ENCODE peak calls at places on chromosomes 3 and 15, in six cellular contexts. X, L, F, R, O and A are unnamed samples.

GRCh38 chr3:15982667-15983145 is 184.9 kb upstream of the ANKRD28 start:
- DNase-seq in X (peak), L (peak), F (no peak), R (no peak), O (no peak), A (no peak)

GRCh38 chr3:9955611-9956352 is 3.6 kb upstream of the PRRT3 start:
- DNase-seq in X (no peak), L (no peak), F (no peak), R (no peak), O (no peak), A (no peak)

GRCh38 chr3:156317457-156317856 is 197.1 kb downstream of the KCNAB1 start:
- DNase-seq in X (no peak), L (no peak), F (no peak), R (no peak), O (no peak), A (no peak)

GRCh38 chr3:116153174-116153573 is 292.1 kb downstream of the LSAMP start:
- DNase-seq in X (no peak), L (no peak), F (no peak), R (no peak), O (no peak), A (no peak)

GRCh38 chr15:84572231-84572630 is 28.6 kb upstream of the ZSCAN2 start:
- DNase-seq in X (no peak), L (no peak), F (no peak), R (no peak), O (no peak), A (no peak)

GRCh38 chr3:28989646-28990089 is 291.2 kb upstream of the RBMS3 start:
- DNase-seq in X (no peak), L (no peak), F (no peak), R (no peak), O (no peak), A (no peak)

GRCh38 chr3:46668116-46668515 is 25.4 kb downstream of the ALS2CL start:
- DNase-seq in X (no peak), L (no peak), F (no peak), R (no peak), O (peak), A (peak)

GRCh38 chr3:190701096-190701532 is 161.4 kb downstream of the GMNC start:
- DNase-seq in X (no peak), L (peak), F (peak), R (peak), O (no peak), A (no peak)

GRCh38 chr15:88385078-88385700 is 82.0 kb downstream of the MRPL46 start:
- DNase-seq in X (no peak), L (no peak), F (no peak), R (no peak), O (no peak), A (no peak)

GRCh38 chr3:153624310-153625030 is 462.4 kb downstream of the RAP2B start:
- DNase-seq in X (no peak), L (no peak), F (no peak), R (no peak), O (no peak), A (no peak)

GRCh38 chr3:44066806-44067205 is 174.9 kb upstream of the TOPAZ1 start:
- DNase-seq in X (no peak), L (no peak), F (no peak), R (no peak), O (no peak), A (no peak)

GRCh38 chr3:62164196-62164595 is 209.2 kb downstream of the FEZF2 start:
- DNase-seq in X (no peak), L (no peak), F (no peak), R (no peak), O (no peak), A (no peak)

GRCh38 chr3:9627901-9628633 is 21.2 kb upstream of the MTMR14 start:
- DNase-seq in X (no peak), L (no peak), F (no peak), R (no peak), O (no peak), A (no peak)

GRCh38 chr3:40407007-40407406 is 20.0 kb downstream of the ENTPD3 start:
- DNase-seq in X (no peak), L (no peak), F (no peak), R (no peak), O (no peak), A (no peak)

GRCh38 chr3:54476876-54477275 is 354.5 kb downstream of the CACNA2D3 start:
- DNase-seq in X (no peak), L (no peak), F (no peak), R (no peak), O (no peak), A (no peak)

GRCh38 chr3:129402210-129402609 is 26.2 kb downstream of the EFCAB12 start:
- DNase-seq in X (no peak), L (no peak), F (no peak), R (no peak), O (no peak), A (no peak)

GRCh38 chr3:129320261-129320660 is 41.6 kb downstream of the HMCES start:
- DNase-seq in X (no peak), L (no peak), F (no peak), R (no peak), O (no peak), A (no peak)

GRCh38 chr15:41992151-41992802 is 19.9 kb upstream of the EHD4 start:
- DNase-seq in X (no peak), L (no peak), F (no peak), R (no peak), O (no peak), A (no peak)

GRCh38 chr3:186483611-186484340 is 60.4 kb downstream of the CRYGS start:
- DNase-seq in X (no peak), L (no peak), F (peak), R (no peak), O (no peak), A (no peak)

GRCh38 chr3:78645628-78646310 is 1122.0 kb downstream of the ROBO1 start:
- DNase-seq in X (no peak), L (no peak), F (peak), R (peak), O (no peak), A (no peak)

GRCh38 chr3:1469248-1469647 is 376.4 kb downstream of the CNTN6 start:
- DNase-seq in X (no peak), L (no peak), F (no peak), R (no peak), O (no peak), A (no peak)

GRCh38 chr3:189457201-189457607 is 174.0 kb upstream of the TP63 start:
- DNase-seq in X (no peak), L (no peak), F (no peak), R (no peak), O (no peak), A (no peak)

GRCh38 chr3:155989536-155989935 is 119.1 kb downstream of the GMPS start:
- DNase-seq in X (no peak), L (no peak), F (no peak), R (no peak), O (no peak), A (no peak)

GRCh38 chr3:58487140-58487886 is 4.6 kb upstream of the KCTD6 start:
- DNase-seq in X (peak), L (no peak), F (no peak), R (no peak), O (no peak), A (no peak)

GRCh38 chr3:31314261-31314660 is 218.5 kb upstream of the STT3B start:
- DNase-seq in X (no peak), L (no peak), F (no peak), R (no peak), O (no peak), A (no peak)

GRCh38 chr15:49467782-49468181 is 44.7 kb downstream of the FGF7 start:
- DNase-seq in X (no peak), L (no peak), F (no peak), R (no peak), O (no peak), A (no peak)

GRCh38 chr3:36957862-36958686 is 13.2 kb upstream of the TRANK1 start:
- DNase-seq in X (no peak), L (no peak), F (no peak), R (no peak), O (no peak), A (no peak)

GRCh38 chr15:44414001-44414400 is 13.4 kb upstream of the CTDSPL2 start:
- DNase-seq in X (no peak), L (no peak), F (no peak), R (no peak), O (no peak), A (no peak)

GRCh38 chr3:142586803-142587406 is 8.4 kb upstream of the ATR start:
- DNase-seq in X (no peak), L (no peak), F (peak), R (peak), O (no peak), A (no peak)

GRCh38 chr3:105274536-105274935 is 92.2 kb upstream of the ALCAM start:
- DNase-seq in X (no peak), L (no peak), F (no peak), R (no peak), O (no peak), A (no peak)

GRCh38 chr3:27632431-27633223 is 89.5 kb downstream of the EOMES start:
- DNase-seq in X (peak), L (no peak), F (no peak), R (peak), O (no peak), A (peak)

GRCh38 chr15:31104048-31104447 is 2.5 kb upstream of the TRPM1 start:
- DNase-seq in X (no peak), L (no peak), F (no peak), R (no peak), O (no peak), A (no peak)
- TF ChIP-seq CTCF in X (no peak), L (no peak), F (no peak), R (no peak), O (no peak), A (no peak)

GRCh38 chr3:34534013-34534412 is 735.6 kb downstream of the PDCD6IP start:
- DNase-seq in X (no peak), L (no peak), F (no peak), R (no peak), O (no peak), A (no peak)
- TF ChIP-seq CTCF in X (no peak), L (no peak), F (no peak), R (no peak), O (no peak), A (no peak)

GRCh38 chr3:135792174-135792573 is 173.4 kb upstream of the PPP2R3A start:
- DNase-seq in X (no peak), L (no peak), F (no peak), R (peak), O (no peak), A (no peak)
- TF ChIP-seq CTCF in X (no peak), L (no peak), F (no peak), R (peak), O (no peak), A (no peak)

GRCh38 chr3:138856799-138857198 is 22.1 kb upstream of the PIK3CB start:
- DNase-seq in X (no peak), L (no peak), F (no peak), R (no peak), O (no peak), A (no peak)
- TF ChIP-seq CTCF in X (no peak), L (no peak), F (no peak), R (no peak), O (no peak), A (no peak)

GRCh38 chr3:149368201-149368849 is 9.1 kb downstream of the TM4SF1 start:
- DNase-seq in X (no peak), L (no peak), F (no peak), R (no peak), O (no peak), A (no peak)
- TF ChIP-seq CTCF in X (no peak), L (no peak), F (no peak), R (no peak), O (no peak), A (no peak)

DNA sequence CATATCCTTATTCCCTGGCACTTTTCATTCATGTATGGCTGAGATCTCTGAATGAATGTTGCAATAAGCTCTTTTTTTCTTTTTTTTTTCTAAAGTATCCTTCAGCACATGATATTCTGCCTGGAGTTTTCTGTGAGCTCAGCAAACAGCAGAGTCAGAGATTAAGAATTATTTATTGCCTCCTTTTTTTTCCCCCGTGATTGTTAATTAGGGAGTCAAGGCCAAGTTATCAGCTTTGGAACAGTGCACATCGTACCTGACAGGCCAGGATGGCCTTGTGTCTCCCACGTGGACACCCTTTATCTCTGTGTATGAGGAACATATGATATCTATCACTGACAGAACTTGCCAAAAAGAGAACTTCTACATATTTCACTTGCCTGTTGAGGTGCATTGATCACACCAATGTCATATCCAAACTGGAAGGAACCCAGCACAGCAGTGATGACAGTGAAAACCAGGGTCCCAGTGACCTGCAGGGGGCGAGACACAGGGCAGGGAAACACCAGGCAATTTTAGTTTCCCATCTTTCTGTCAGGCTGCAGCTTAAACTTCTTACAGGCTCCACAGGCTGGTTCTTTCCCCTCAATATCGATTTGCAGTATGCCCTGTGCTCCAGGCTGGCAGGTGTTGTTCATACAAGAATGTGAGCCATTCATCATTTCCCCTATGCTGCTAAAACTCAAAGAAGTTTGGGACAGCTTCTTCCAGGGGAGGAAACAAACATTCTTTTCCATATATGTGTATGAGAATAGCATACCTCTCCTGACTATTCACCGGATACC is 8.2 kb downstream of the SLC2A2 start:
- DNase-seq in X (no peak), L (no peak), F (peak), R (peak), O (no peak), A (no peak)
- TF ChIP-seq CTCF in X (no peak), L (no peak), F (peak), R (peak), O (peak), A (no peak)

DNA sequence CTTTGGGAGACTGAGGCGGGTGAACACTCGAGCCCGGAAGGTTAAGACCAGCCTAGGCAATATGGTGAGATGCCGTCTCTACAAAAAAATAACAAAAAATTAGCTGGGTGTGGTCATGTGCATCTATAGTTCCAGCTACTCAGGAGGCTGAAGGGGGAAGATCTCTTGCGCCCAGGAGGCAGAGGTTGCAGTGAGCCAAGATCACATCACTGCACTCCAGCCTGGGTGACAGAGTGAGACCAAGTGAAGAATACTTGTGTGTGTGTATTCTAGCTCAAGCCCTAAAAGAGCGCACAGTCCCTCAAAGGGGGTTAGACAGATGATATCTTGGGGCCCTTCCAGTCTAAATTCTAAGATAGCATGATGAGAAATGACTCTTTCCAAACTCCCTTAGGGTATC is 23.7 kb downstream of the DAPK2 start:
- DNase-seq in X (no peak), L (no peak), F (no peak), R (no peak), O (no peak), A (no peak)
- TF ChIP-seq CTCF in X (no peak), L (no peak), F (no peak), R (no peak), O (no peak), A (no peak)

GRCh38 chr3:12175844-12176453 is 17.2 kb upstream of the TIMP4 start:
- DNase-seq in X (peak), L (peak), F (peak), R (peak), O (peak), A (no peak)
- TF ChIP-seq CTCF in X (peak), L (peak), F (peak), R (peak), O (peak), A (no peak)

DNA sequence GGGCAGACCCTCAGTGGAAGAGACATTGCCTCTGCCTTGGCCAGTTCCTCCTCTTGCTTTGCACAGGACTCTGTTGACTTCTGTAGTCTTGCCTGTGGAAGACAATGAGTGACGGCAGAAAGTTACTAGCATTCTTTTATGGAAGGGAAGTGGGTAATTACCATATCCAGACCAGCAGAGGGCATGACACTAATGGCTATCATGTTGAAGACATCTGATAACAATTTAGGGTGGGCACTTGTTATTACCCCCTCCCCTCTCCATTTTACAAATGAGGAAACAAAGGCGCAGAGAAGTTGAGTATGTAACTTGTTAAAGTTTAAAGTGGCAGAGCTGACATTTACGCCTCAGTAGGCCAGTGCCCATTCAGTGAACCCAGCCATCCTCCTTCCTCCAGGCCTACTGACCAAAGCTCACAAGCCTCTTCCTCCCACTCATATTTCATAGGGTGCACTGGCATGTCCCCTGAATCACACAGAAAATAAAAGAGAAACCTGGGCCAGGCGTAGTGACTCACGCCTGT is 48.2 kb upstream of the FMN1 start:
- DNase-seq in X (no peak), L (no peak), F (peak), R (peak), O (no peak), A (no peak)
- TF ChIP-seq CTCF in X (peak), L (peak), F (peak), R (peak), O (peak), A (no peak)

GRCh38 chr3:140219161-140219745 is 284.3 kb downstream of the CLSTN2 start:
- DNase-seq in X (no peak), L (no peak), F (no peak), R (no peak), O (no peak), A (no peak)

GRCh38 chr3:140219923-140220452 is 285.0 kb downstream of the CLSTN2 start:
- DNase-seq in X (no peak), L (no peak), F (no peak), R (no peak), O (no peak), A (no peak)

GRCh38 chr3:140216249-140216648 is 281.3 kb downstream of the CLSTN2 start:
- DNase-seq in X (no peak), L (no peak), F (no peak), R (no peak), O (no peak), A (no peak)
- TF ChIP-seq CTCF in X (peak), L (peak), F (peak), R (peak), O (no peak), A (no peak)